ENCODE peak calls at places on chromosome 11, in eight cellular contexts. N is uterus, W is lung, V is brain microvascular endothelial cell, S is nephron progenitor cell, Z is tibial artery, C is GM10248, D is fibroblast of mammary gland. O is an unnamed sample.

GRCh38 chr11:35271031-35271430 is 132.1 kb downstream of the CD44 start:
- DNase-seq in W (no peak), C (no peak), N (no peak), D (peak), V (no peak), Z (no peak), S (no peak), O (no peak)

GRCh38 chr11:128701086-128701485 is 7.2 kb downstream of the FLI1 start:
- DNase-seq in C (no peak), W (no peak), V (no peak), S (no peak), N (no peak), Z (no peak), D (peak), O (no peak)

GRCh38 chr11:65411681-65412070 is 10.9 kb upstream of the NEAT1 start:
- DNase-seq in C (no peak), S (no peak), Z (no peak), N (no peak), V (no peak), W (no peak), D (no peak), O (no peak)

GRCh38 chr11:69052343-69053168 is 3.8 kb downstream of the TPCN2 start:
- DNase-seq in V (no peak), C (peak), S (no peak), Z (no peak), D (no peak), W (no peak), N (no peak), O (no peak)

GRCh38 chr11:34632105-34632780 is 11.3 kb downstream of the EHF start:
- DNase-seq in S (no peak), C (no peak), W (no peak), Z (no peak), N (no peak), D (no peak), V (no peak), O (no peak)

GRCh38 chr11:125542709-125543108 is 26.6 kb upstream of the EI24 start:
- DNase-seq in W (no peak), V (no peak), N (no peak), C (no peak), S (no peak), D (no peak), Z (no peak), O (no peak)

GRCh38 chr11:128500488-128500887 is 86.9 kb downstream of the ETS1 start:
- DNase-seq in C (no peak), N (no peak), W (no peak), D (peak), V (peak), S (no peak), Z (no peak), O (no peak)

GRCh38 chr11:69280994-69281393 is 13.0 kb upstream of the MYEOV start:
- DNase-seq in D (peak), S (no peak), V (peak), C (no peak), Z (peak), N (no peak), W (peak), O (no peak)

GRCh38 chr11:117808768-117809167 is 11.8 kb upstream of the DSCAML1 start:
- DNase-seq in W (no peak), N (no peak), V (no peak), Z (no peak), C (no peak), S (no peak), D (peak), O (no peak)

GRCh38 chr11:66226111-66226510 is 42.3 kb upstream of the RAB1B start:
- DNase-seq in C (no peak), N (no peak), D (no peak), V (no peak), S (no peak), Z (no peak), W (no peak), O (no peak)

GRCh38 chr11:94305146-94305545 is 766 bp downstream of the IZUMO1R start:
- DNase-seq in Z (no peak), D (peak), W (no peak), S (no peak), N (peak), C (no peak), V (no peak), O (no peak)

GRCh38 chr11:132886335-132886734 is 646.0 kb downstream of the OPCML start:
- DNase-seq in Z (no peak), W (no peak), C (no peak), V (peak), D (no peak), N (no peak), S (no peak), O (no peak)

GRCh38 chr11:42901084-42901483 is 410.7 kb upstream of the API5 start:
- DNase-seq in D (no peak), N (no peak), V (no peak), W (no peak), Z (no peak), S (no peak), C (no peak), O (no peak)

GRCh38 chr11:86812322-86812670 is 12.0 kb downstream of the PRSS23 start:
- DNase-seq in V (no peak), C (no peak), D (no peak), Z (no peak), N (no peak), W (no peak), S (no peak), O (no peak)

GRCh38 chr11:662689-663274 is 25.7 kb downstream of the DRD4 start:
- DNase-seq in S (peak), D (peak), W (peak), Z (peak), C (peak), N (peak), V (peak), O (no peak)

GRCh38 chr11:46278387-46279173 is 1.1 kb downstream of the CREB3L1 start:
- DNase-seq in W (no peak), V (peak), N (peak), Z (no peak), D (peak), C (no peak), S (peak), O (peak)

GRCh38 chr11:96314326-96315050 is 28.5 kb downstream of the MAML2 start:
- DNase-seq in W (no peak), Z (peak), C (no peak), N (no peak), S (no peak), V (peak), D (no peak), O (no peak)

GRCh38 chr11:118928108-118928869 is 2.6 kb upstream of the BCL9L start:
- DNase-seq in D (peak), Z (peak), C (peak), V (peak), W (peak), N (peak), S (peak), O (peak)

GRCh38 chr11:66035653-66036333 is 9.5 kb upstream of the CATSPER1 start:
- DNase-seq in V (no peak), C (no peak), D (no peak), Z (no peak), S (no peak), W (no peak), N (no peak), O (no peak)

GRCh38 chr11:73894725-73895335 is 18.0 kb downstream of the PAAF1 start:
- DNase-seq in S (no peak), V (no peak), W (no peak), N (no peak), D (peak), C (no peak), Z (no peak), O (no peak)

GRCh38 chr11:61686469-61686868 is 6.3 kb downstream of the DAGLA start:
- DNase-seq in W (no peak), Z (no peak), N (no peak), V (no peak), C (no peak), S (no peak), D (no peak), O (no peak)

GRCh38 chr11:3000032-3000961 is 8.2 kb upstream of the NAP1L4 start:
- DNase-seq in Z (no peak), S (no peak), C (no peak), D (peak), W (no peak), V (peak), N (no peak), O (peak)

GRCh38 chr11:86116996-86117705 is 48.3 kb upstream of the PICALM start:
- DNase-seq in Z (no peak), C (no peak), V (peak), D (peak), N (no peak), W (no peak), S (no peak), O (no peak)

GRCh38 chr11:20022363-20023081 is 137.8 kb downstream of the DBX1 start:
- DNase-seq in D (peak), S (peak), Z (no peak), N (no peak), V (peak), W (no peak), C (no peak), O (no peak)

GRCh38 chr11:111917788-111918187 is 925 bp upstream of the C11orf52 start:
- DNase-seq in Z (no peak), S (no peak), N (no peak), C (no peak), W (no peak), V (no peak), D (no peak), O (no peak)

GRCh38 chr11:19559746-19560145 is 152.9 kb upstream of the NAV2 start:
- DNase-seq in V (no peak), N (no peak), D (no peak), W (no peak), Z (no peak), S (no peak), C (no peak), O (no peak)

GRCh38 chr11:19873730-19874129 is 161.1 kb downstream of the NAV2 start:
- DNase-seq in V (no peak), N (no peak), S (no peak), D (no peak), W (no peak), C (no peak), Z (no peak), O (no peak)

GRCh38 chr11:2777871-2778629 is 78.3 kb upstream of the KCNQ1OT1 start:
- DNase-seq in N (peak), S (no peak), V (no peak), D (no peak), W (peak), C (no peak), Z (no peak), O (peak)

DNA sequence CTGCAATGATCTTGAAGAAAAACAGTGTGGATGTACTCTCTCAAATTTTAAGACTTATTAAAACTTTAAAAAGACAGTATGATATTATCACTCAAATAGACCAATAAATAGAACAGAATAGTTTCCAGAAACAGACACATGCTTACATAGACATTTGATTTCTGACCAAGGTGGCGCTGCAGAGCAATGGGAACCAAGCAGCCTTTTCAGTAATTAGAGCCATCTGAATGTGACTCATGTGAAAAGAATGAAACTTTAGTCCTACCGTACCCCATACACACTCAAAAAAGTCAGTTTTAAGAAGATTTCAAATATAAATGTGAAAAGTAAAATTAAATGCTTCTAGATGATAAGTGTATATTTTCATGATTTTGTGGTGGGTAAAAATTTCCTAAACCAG is 74.2 kb upstream of the MS4A8 start:
- DNase-seq in S (peak), Z (no peak), D (peak), C (no peak), V (peak), W (no peak), N (no peak), O (no peak)
- TF ChIP-seq CTCF in S (no peak), Z (no peak), D (peak), C (peak), V (peak), W (no peak), N (no peak), O (peak)

GRCh38 chr11:121645596-121645995 is 192.8 kb upstream of the SORL1-AS1 start:
- DNase-seq in N (no peak), S (no peak), W (no peak), V (no peak), D (no peak), Z (no peak), C (no peak), O (no peak)

GRCh38 chr11:121651267-121651625 is 198.5 kb upstream of the SORL1-AS1 start:
- DNase-seq in N (no peak), D (no peak), V (no peak), C (no peak), S (no peak), W (no peak), Z (no peak), O (no peak)

GRCh38 chr11:121649798-121650197 is 197.0 kb upstream of the SORL1-AS1 start:
- DNase-seq in D (no peak), W (no peak), S (no peak), N (no peak), V (no peak), C (no peak), Z (no peak), O (no peak)

GRCh38 chr11:121650520-121651266 is 197.9 kb upstream of the SORL1-AS1 start:
- DNase-seq in N (no peak), D (no peak), Z (no peak), C (peak), S (no peak), W (no peak), V (no peak), O (no peak)

GRCh38 chr11:121648306-121648705 is 195.5 kb upstream of the SORL1-AS1 start:
- DNase-seq in V (no peak), N (no peak), Z (no peak), S (no peak), D (no peak), C (no peak), W (no peak), O (no peak)
- TF ChIP-seq CTCF in V (peak), N (no peak), Z (no peak), S (no peak), D (no peak), C (no peak), W (no peak), O (no peak)

GRCh38 chr11:114438303-114438702 is 964 bp upstream of the REXO2 start:
- DNase-seq in N (no peak), V (peak), W (no peak), C (no peak), Z (no peak), S (no peak), D (no peak), O (no peak)

GRCh38 chr11:114440121-114440860 is 1.0 kb downstream of the REXO2 start:
- DNase-seq in V (no peak), C (no peak), D (no peak), W (no peak), S (no peak), N (no peak), Z (no peak), O (no peak)

GRCh38 chr11:114440971-114441810 is 1.9 kb downstream of the REXO2 start:
- DNase-seq in D (no peak), C (no peak), N (no peak), V (no peak), W (no peak), S (no peak), Z (no peak), O (no peak)

GRCh38 chr11:114441921-114442320 is 2.7 kb downstream of the REXO2 start:
- DNase-seq in D (no peak), Z (no peak), C (no peak), V (no peak), W (no peak), N (no peak), S (no peak), O (no peak)

GRCh38 chr11:114439229-114440120 is at the start of gene REXO2:
- DNase-seq in C (peak), D (peak), N (peak), W (peak), Z (peak), V (peak), S (peak), O (peak)
- TF ChIP-seq CTCF in C (peak), D (no peak), N (peak), W (peak), Z (peak), V (peak), S (no peak), O (peak)

GRCh38 chr11:87879118-87879517 is 296.1 kb downstream of the RAB38 start:
- DNase-seq in D (peak), S (no peak), N (no peak), C (no peak), V (peak), Z (no peak), W (no peak), O (no peak)

DNA sequence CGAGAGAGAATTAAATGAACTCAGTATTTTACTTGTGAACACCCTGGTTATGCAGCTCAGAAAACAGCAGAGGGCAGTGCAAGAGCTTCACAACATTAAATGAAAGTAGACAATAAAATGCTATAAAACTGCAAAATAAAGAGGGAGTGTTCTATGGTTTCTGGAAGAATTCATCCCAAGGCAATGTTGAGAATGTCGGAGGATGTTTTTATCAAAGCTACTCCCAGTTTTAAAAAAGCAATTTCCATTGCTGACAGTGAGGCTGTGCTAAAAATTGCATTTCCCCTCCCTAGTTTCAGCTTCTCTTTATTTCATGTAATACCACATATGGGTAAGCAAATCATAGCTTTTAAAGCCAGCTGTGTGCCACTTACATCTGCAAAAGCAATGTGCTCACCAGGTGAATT is 296.9 kb downstream of the RAB38 start:
- DNase-seq in Z (no peak), D (peak), W (no peak), V (peak), S (no peak), N (peak), C (no peak), O (no peak)
- TF ChIP-seq CTCF in Z (peak), D (peak), W (no peak), V (peak), S (peak), N (peak), C (peak), O (peak)

GRCh38 chr11:78683774-78684173 is 109.1 kb upstream of the NARS2 start:
- DNase-seq in D (no peak), V (no peak), W (no peak), C (no peak), S (no peak), Z (no peak), N (no peak), O (no peak)

GRCh38 chr11:78684377-78684776 is 109.7 kb upstream of the NARS2 start:
- DNase-seq in N (no peak), V (no peak), S (no peak), D (peak), C (no peak), W (no peak), Z (no peak), O (no peak)

GRCh38 chr11:78689558-78690153 is 115.0 kb upstream of the NARS2 start:
- DNase-seq in S (no peak), N (no peak), D (no peak), Z (no peak), W (no peak), C (no peak), V (no peak), O (no peak)

GRCh38 chr11:78688460-78688859 is 113.8 kb upstream of the NARS2 start:
- DNase-seq in S (no peak), C (no peak), V (no peak), N (no peak), Z (no peak), D (no peak), W (no peak), O (no peak)

GRCh38 chr11:78685156-78685555 is 110.5 kb upstream of the NARS2 start:
- DNase-seq in W (no peak), S (no peak), Z (no peak), D (no peak), V (no peak), C (no peak), N (no peak), O (no peak)
- TF ChIP-seq CTCF in W (no peak), S (no peak), Z (no peak), D (no peak), V (no peak), C (no peak), N (no peak), O (no peak)

GRCh38 chr11:48110509-48110766 is 106.2 kb upstream of the OR4B1 start:
- DNase-seq in D (no peak), S (no peak), N (no peak), C (no peak), W (no peak), V (no peak), Z (no peak), O (no peak)

GRCh38 chr11:48107188-48107704 is 109.4 kb upstream of the OR4B1 start:
- DNase-seq in V (no peak), Z (no peak), S (no peak), W (no peak), C (peak), D (peak), N (no peak), O (peak)

GRCh38 chr11:48111941-48112340 is 104.7 kb upstream of the OR4B1 start:
- DNase-seq in W (no peak), D (no peak), Z (no peak), N (no peak), V (no peak), S (no peak), C (no peak), O (peak)

GRCh38 chr11:48108231-48109045 is 108.2 kb upstream of the OR4B1 start:
- DNase-seq in W (no peak), N (no peak), C (no peak), Z (no peak), S (no peak), V (no peak), D (no peak), O (peak)

DNA sequence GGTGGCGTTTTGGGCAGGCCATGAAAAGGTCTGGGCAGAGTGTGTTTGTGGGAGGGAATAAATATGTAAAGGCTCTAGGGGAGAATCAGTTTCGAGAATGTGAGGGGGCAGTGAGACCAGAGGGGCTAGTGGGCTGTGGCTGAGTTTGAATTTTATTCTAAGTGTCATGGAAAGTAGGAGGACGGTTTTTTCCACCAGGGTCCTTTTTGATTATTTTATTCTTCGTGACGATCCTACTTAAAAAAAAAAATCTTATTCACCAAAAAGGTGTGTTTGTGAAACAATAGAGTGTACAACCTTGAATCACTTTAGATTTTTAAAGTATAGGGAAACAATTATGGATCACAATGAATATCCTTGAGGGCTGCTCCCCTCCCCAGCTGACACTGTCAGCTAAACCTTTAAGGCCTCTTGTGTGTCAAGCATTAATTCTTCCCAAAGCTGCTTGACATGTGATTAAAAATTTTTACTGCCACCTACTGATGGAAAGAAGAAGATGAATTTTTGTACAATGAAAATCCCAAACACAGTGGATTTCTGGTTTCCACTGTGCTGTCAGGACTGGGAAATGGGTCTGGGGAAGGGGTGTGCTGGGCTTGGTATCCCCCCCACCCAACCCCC is 107.5 kb upstream of the OR4B1 start:
- DNase-seq in N (no peak), S (no peak), Z (no peak), V (no peak), D (peak), W (no peak), C (peak), O (peak)
- TF ChIP-seq CTCF in N (peak), S (no peak), Z (peak), V (peak), D (peak), W (peak), C (peak), O (peak)

O was measured in osteocyte.